ENCODE peak calls at places on chromosome 4, in four cellular contexts. F is SK-N-SH, H is HepG2, D is HCT116. B is an unnamed sample.

GRCh38 chr4:154491731-154492249 is at the start of gene DCHS2:
- DNase-seq in H (peak), D (no peak), F (peak), B (peak)

GRCh38 chr4:124334119-124334518 is 378.4 kb downstream of the ANKRD50 start:
- DNase-seq in D (peak), F (peak), H (peak), B (peak)

GRCh38 chr4:1979477-1980196 is 29.1 kb downstream of the NELFA start:
- DNase-seq in F (no peak), H (no peak), D (no peak), B (no peak)

GRCh38 chr4:183797445-183798248 is 107.5 kb upstream of the STOX2 start:
- DNase-seq in H (no peak), D (no peak), F (peak), B (peak)

GRCh38 chr4:77149789-77150188 is 7.2 kb upstream of the CCNG2 start:
- DNase-seq in D (no peak), H (no peak), F (no peak), B (no peak)

GRCh38 chr4:65665951-65666523 is 4.3 kb downstream of the EPHA5 start:
- DNase-seq in F (no peak), D (no peak), H (no peak), B (no peak)

GRCh38 chr4:26320453-26321325 is at the start of gene RBPJ:
- DNase-seq in D (peak), H (peak), F (peak), B (peak)

GRCh38 chr4:986949-987688 is at the start of gene IDUA:
- DNase-seq in F (peak), D (peak), H (peak), B (peak)

GRCh38 chr4:87848622-87849351 is 16.0 kb downstream of the MEPE start:
- DNase-seq in H (peak), D (peak), F (peak), B (peak)

GRCh38 chr4:185020293-185020808 is 2.1 kb downstream of the HELT start:
- DNase-seq in F (peak), D (no peak), H (no peak), B (peak)

GRCh38 chr4:71230258-71230594 is 108.6 kb upstream of the SLC4A4 start:
- DNase-seq in F (no peak), D (no peak), H (no peak), B (no peak)

GRCh38 chr4:7422098-7422897 is 12.4 kb downstream of the PSAPL1 start:
- DNase-seq in H (no peak), D (no peak), F (peak), B (no peak)

GRCh38 chr4:156575430-156576073 is 396.0 kb downstream of the PDGFC start:
- DNase-seq in H (no peak), D (no peak), F (no peak), B (no peak)

GRCh38 chr4:87304659-87305277 is 17.9 kb downstream of the HSD17B13 start:
- DNase-seq in D (no peak), H (no peak), F (no peak), B (peak)

GRCh38 chr4:125187221-125187620 is 127.5 kb upstream of the FAT4 start:
- DNase-seq in D (no peak), F (no peak), H (no peak), B (no peak)

GRCh38 chr4:106258145-106259045 is 57.6 kb downstream of the TBCK start:
- DNase-seq in D (no peak), H (peak), F (no peak), B (no peak)

GRCh38 chr4:54542540-54543041 is 115.2 kb upstream of the KIT start:
- DNase-seq in F (no peak), D (no peak), H (no peak), B (no peak)

GRCh38 chr4:153668647-153669046 is 15.4 kb upstream of the TLR2 start:
- DNase-seq in H (no peak), D (no peak), F (no peak), B (no peak)

GRCh38 chr4:188092824-188093223 is 16.6 kb downstream of the TRIML2 start:
- DNase-seq in D (no peak), H (no peak), F (no peak), B (no peak)

GRCh38 chr4:97867557-97868091 is 275.7 kb downstream of the STPG2 start:
- DNase-seq in D (no peak), F (peak), H (no peak), B (no peak)

GRCh38 chr4:52244773-52245360 is 193.8 kb downstream of the SPATA18 start:
- DNase-seq in F (peak), D (no peak), H (no peak), B (no peak)

DNA sequence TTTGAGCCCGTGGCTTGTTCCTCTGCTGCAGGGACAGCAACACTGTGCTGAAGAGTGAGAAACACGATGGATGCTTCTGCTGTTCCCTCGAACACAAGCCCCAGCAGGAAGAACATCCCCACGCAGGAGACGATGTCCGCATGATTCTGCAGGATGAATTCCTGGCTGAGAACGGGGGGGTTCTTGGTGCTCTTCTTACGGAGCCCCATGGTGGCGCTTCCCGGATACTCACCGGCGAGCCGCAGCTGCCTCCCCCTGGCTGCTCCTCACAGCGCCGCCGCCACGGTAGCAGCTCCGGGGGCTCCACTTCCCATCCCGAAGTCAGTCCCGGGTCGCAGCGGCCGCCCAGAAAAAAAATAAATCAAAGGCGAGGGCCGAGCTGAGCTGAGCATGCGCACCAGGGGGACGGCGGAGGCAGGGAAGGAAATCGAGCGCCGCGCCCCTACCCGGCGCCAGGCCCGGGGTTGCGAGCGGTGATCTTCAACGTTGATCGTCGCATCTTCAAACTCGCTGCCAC is at the start of gene TRAM1L1:
- DNase-seq in F (peak), D (no peak), H (peak), B (peak)
- TF ChIP-seq JUND in F (no peak), D (no peak), H (no peak), B (no peak)

GRCh38 chr4:128848461-128848860 is 39.0 kb downstream of the JADE1 start:
- DNase-seq in D (no peak), F (no peak), H (no peak), B (no peak)

GRCh38 chr4:128844931-128845330 is 35.4 kb downstream of the JADE1 start:
- DNase-seq in H (peak), D (no peak), F (no peak), B (no peak)

GRCh38 chr4:128850252-128850651 is 40.8 kb downstream of the JADE1 start:
- DNase-seq in F (no peak), D (no peak), H (no peak), B (no peak)

GRCh38 chr4:128846063-128846462 is 36.6 kb downstream of the JADE1 start:
- DNase-seq in H (no peak), F (no peak), D (no peak), B (no peak)

GRCh38 chr4:128847074-128847724 is 37.7 kb downstream of the JADE1 start:
- DNase-seq in D (no peak), F (no peak), H (no peak), B (no peak)
- TF ChIP-seq JUND in D (no peak), F (no peak), H (no peak), B (no peak)

GRCh38 chr4:13922873-13923645 is 295.5 kb upstream of the BOD1L1 start:
- DNase-seq in D (no peak), F (no peak), H (no peak), B (no peak)
- TF ChIP-seq JUND in D (no peak), F (no peak), H (no peak), B (no peak)

DNA sequence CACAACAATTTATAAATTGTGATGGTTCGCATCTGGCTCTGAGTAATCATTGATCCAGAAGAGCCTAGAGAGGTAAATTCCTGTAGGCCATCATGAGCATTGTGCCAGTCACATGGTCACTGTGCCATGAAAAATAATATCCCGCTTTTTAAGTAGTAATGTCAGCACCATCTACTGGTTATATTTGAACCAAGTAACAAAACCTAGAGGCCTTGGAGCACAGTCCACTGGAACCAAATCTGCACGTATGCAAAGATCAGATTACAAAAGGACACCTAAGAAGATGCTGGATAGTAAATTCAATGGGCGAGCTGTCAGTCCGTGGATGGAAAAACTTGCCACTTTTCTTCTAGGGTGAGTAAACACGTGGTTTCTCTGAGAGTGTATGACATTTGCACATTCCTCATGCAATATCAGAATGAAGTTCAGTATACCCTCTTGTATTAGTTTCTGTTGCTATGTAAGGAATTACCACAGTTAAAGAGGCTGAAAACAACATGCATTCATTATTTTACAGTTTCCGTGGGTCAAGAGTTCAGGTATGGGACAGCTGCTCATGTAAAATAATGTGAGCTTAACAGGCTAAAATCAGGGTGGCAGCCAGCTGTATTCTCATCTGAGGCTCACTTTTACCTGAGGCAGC is 26.9 kb downstream of the FAM114A1 start:
- DNase-seq in D (no peak), H (no peak), F (no peak), B (peak)
- TF ChIP-seq JUND in D (no peak), H (no peak), F (no peak), B (no peak)

DNA sequence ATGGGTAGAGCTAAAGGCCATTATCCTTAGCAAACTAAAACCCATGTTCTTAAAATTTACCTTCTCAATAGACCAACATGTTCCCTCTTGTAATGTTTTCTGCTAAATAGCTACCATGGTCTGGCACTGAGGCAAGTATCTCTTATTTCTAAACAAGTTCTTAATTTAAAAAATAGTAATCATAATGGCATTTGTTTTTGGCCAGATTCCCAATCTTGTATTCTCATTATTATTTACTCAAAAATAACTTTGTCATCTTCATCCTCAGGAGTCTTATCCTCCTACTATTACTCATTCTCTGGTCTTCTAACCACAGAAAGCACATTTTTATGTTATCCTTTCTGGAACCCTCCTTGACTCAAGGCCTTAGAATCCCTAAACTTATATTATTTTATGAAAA is 931.2 kb downstream of the CCSER1 start:
- DNase-seq in F (no peak), H (no peak), D (no peak), B (no peak)
- TF ChIP-seq JUND in F (no peak), H (no peak), D (no peak), B (no peak)

DNA sequence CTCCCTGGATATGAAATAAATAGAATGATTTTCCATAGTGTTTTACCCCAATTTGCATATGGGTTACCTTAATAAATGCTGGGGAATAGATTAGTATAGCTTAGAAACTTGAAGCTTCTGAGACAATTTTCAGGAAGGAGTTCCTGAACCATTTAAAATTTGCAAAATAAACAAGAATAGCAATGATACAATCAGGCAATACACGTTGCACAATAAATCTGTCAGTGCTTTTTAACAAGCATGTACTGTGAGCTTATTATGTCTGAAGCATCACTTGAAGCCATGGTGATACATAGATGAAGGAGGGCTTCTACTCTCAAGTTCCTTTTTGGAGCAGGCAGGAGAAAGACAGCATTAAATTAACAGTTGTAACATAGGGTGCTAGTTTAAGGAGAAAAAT is 84.2 kb upstream of the WDFY3 start:
- DNase-seq in D (no peak), F (no peak), H (no peak), B (peak)
- TF ChIP-seq JUND in D (no peak), F (no peak), H (no peak), B (no peak)

GRCh38 chr4:88962430-88962829 is 94.6 kb downstream of the FAM13A start:
- DNase-seq in F (no peak), D (no peak), H (no peak), B (no peak)

GRCh38 chr4:88957570-88957969 is 99.4 kb downstream of the FAM13A start:
- DNase-seq in F (no peak), D (no peak), H (no peak), B (no peak)

GRCh38 chr4:88963817-88964216 is 93.2 kb downstream of the FAM13A start:
- DNase-seq in D (no peak), F (no peak), H (no peak), B (peak)

GRCh38 chr4:88958080-88958479 is 98.9 kb downstream of the FAM13A start:
- DNase-seq in H (no peak), D (no peak), F (no peak), B (no peak)

DNA sequence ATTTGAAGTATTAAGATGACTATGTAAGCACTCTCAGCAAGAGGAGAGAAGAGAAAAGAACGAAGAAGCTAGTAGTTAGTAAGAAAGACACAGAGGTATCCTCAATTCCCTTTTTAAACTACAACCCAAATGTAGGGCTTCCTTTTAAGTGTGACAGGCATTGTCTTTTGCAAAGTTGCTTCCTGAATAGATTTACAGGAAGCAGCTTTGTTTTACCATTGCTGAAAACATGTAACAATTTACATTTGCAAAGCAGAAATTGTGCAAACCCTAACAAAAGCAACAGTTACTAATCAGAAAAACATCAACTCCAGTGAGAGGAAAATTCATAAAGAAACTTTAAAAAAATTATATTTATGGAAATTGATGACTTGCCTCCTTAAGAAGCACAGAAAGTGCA is 96.4 kb downstream of the FAM13A start:
- DNase-seq in D (no peak), H (no peak), F (no peak), B (no peak)
- TF ChIP-seq JUND in D (no peak), H (no peak), F (no peak), B (no peak)